ENCODE peak calls at places on chromosomes 1 and 21, in four cellular contexts. J is adrenal gland; I is fibroblast of lung; W is activated CD8-positive, alpha-beta memory T cell treated with anti-CD3 and anti-CD28 coated beads, Interleukin-2, amount 50 U/mL, for 4 hours. X is an unnamed sample.

GRCh38 chr1:48617227-48617626 is 145.2 kb upstream of the SPATA6 start:
- DNase-seq in W (no peak), J (no peak), I (peak), X (no peak)

GRCh38 chr21:32708069-32708468 is 19.7 kb downstream of the SYNJ1 start:
- DNase-seq in I (no peak), J (no peak), W (no peak), X (no peak)

GRCh38 chr1:67831850-67832513 is 1.3 kb downstream of the GNG12 start:
- DNase-seq in J (peak), W (no peak), I (peak), X (peak)

GRCh38 chr1:227899141-227899819 is 48.5 kb downstream of the WNT9A start:
- DNase-seq in I (no peak), W (peak), J (peak), X (no peak)

GRCh38 chr21:39668369-39668768 is 55.6 kb downstream of the B3GALT5 start:
- DNase-seq in I (no peak), W (no peak), J (no peak), X (no peak)

GRCh38 chr1:115555446-115555845 is 86.3 kb upstream of the VANGL1 start:
- DNase-seq in W (no peak), I (no peak), J (no peak), X (no peak)

GRCh38 chr1:157959750-157960149 is 33.7 kb upstream of the KIRREL1 start:
- DNase-seq in J (no peak), W (no peak), I (no peak), X (no peak)

GRCh38 chr1:204885288-204885711 is 14.6 kb downstream of the NFASC start:
- DNase-seq in I (peak), W (no peak), J (peak), X (no peak)

GRCh38 chr1:204619721-204620120 is 65.8 kb downstream of the LRRN2 start:
- DNase-seq in W (no peak), J (no peak), I (no peak), X (no peak)

GRCh38 chr1:167342846-167343245 is 122.2 kb downstream of the POU2F1 start:
- DNase-seq in J (no peak), I (no peak), W (no peak), X (no peak)

GRCh38 chr21:39951183-39952101 is 84.2 kb downstream of the PCP4 start:
- DNase-seq in I (no peak), J (no peak), W (no peak), X (no peak)

GRCh38 chr1:185681034-185681633 is 53.1 kb upstream of the HMCN1 start:
- DNase-seq in I (peak), J (peak), W (no peak), X (peak)

X was measured in HCT116.